ENCODE peak calls at places on chromosomes 7 and 10, in five cellular contexts. N is GM23338, J is K562, Y is HCT116, K is transverse colon. H is an unnamed sample.

GRCh38 chr7:158782638-158783490 is 46.4 kb downstream of the ESYT2 start:
- DNase-seq in N (peak), J (no peak), Y (no peak), K (peak), H (no peak)

GRCh38 chr7:45973725-45974532 is 52.9 kb upstream of the IGFBP3 start:
- DNase-seq in N (no peak), J (no peak), Y (no peak), K (no peak), H (no peak)

GRCh38 chr7:17663056-17663675 is 277.1 kb downstream of the SNX13 start:
- DNase-seq in N (no peak), J (no peak), Y (no peak), K (no peak), H (no peak)

GRCh38 chr7:2843711-2844152 is 376 bp downstream of the GNA12 start:
- DNase-seq in N (no peak), J (peak), Y (no peak), K (peak), H (no peak)

GRCh38 chr7:77306231-77307067 is 106.8 kb upstream of the FGL2 start:
- DNase-seq in N (no peak), J (no peak), Y (no peak), K (no peak), H (no peak)

GRCh38 chr7:192701-193536 is 548 bp downstream of the FAM20C start:
- DNase-seq in N (no peak), J (no peak), Y (no peak), K (peak), H (no peak)

GRCh38 chr7:140050100-140050499 is 12.7 kb downstream of the PARP12 start:
- DNase-seq in N (no peak), J (no peak), Y (no peak), K (no peak), H (no peak)

GRCh38 chr10:97025613-97026242 is 160.0 kb downstream of the SLIT1 start:
- DNase-seq in N (peak), J (peak), Y (peak), K (peak), H (no peak)

GRCh38 chr7:152231089-152231488 is 204.7 kb downstream of the KMT2C start:
- DNase-seq in N (no peak), J (no peak), Y (no peak), K (no peak), H (no peak)

DNA sequence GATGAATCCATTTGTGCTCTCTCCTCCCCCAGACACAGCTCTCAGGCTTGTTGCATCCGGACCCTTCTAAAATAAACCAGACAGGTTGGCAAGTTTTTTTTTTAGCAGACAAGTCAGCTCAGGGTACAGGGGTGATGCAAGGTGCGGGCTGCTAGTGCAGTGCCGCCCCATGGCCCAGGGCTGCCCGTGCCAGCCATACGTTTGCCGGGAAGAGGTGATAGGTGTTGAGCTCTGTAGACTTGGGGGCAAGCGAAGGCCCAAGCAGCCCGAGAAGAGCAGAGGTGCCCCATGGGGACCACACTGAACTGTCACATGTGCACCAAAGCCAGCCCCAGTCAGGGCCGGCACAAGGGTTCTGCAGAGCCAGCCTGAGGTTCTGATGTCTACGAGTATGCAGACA is 57.1 kb upstream of the PDSS1 start:
- DNase-seq in N (no peak), J (no peak), Y (no peak), K (no peak), H (no peak)
- TF ChIP-seq POLR2AphosphoS5 in N (no peak), J (no peak), Y (no peak), K (no peak), H (no peak)

DNA sequence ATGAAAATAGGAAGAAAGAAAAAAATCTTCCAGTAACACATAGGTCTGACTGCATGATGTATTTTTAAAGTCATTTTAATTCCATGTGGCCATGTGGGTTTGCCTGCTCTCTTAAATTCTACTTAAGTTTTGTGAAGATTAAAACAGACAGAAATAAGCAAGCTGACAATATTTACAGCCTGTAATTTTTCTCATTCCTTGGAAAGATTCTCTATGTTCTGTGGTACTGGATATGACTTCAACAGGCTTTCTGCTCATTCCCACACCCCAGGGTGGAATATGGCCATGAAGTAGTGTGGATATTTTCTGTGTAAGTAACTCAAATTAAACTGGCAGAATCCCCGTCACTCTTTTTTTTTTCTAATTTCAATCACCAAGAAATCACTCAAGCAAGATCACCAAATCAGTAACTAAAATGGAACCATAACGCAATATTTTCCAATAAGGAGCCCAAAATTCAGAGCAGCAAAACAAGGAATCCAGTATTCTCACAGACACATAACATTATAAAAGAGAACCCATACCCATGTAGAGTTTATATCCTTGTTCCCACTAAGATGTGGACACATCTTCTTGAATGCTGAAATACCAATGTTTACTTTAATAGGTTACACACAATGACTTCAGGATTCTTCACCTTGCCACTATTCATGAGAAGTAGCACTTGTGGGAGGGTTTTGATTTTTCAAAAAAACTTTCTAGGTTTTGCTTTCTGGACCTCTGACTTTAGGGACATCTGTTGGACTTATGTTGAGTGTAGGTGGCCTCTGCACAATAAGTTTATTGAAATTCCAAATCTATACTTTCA is 5.7 kb downstream of the HOXA5 start:
- DNase-seq in N (no peak), J (no peak), Y (no peak), K (no peak), H (no peak)
- H3K4me3 ChIP-seq in N (no peak), J (no peak), Y (no peak), K (peak), H (no peak)

GRCh38 chr7:33882040-33882800 is 23.1 kb upstream of the BMPER start:
- DNase-seq in N (no peak), J (no peak), Y (no peak), K (no peak), H (no peak)
- TF ChIP-seq POLR2AphosphoS5 in N (no peak), J (no peak), Y (no peak), K (no peak), H (no peak)

DNA sequence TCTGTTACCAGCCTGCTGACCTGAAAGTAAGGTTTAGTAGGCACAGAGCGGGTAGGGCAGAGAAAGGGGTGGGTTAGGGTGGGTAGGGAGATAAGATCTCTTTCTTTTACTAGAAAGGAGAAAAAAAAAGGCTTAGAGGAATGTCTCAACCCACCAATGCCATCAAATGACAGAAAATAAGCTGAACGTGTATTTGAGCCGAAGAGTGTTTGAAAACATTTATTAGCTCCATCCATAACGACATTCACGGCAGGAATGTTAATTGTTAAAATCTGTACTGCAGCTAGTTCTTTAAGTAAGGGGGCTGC is 63.8 kb upstream of the ARID5B start:
- DNase-seq in N (no peak), J (no peak), Y (no peak), K (no peak), H (no peak)
- H3K4me3 ChIP-seq in N (no peak), J (no peak), Y (peak), K (no peak), H (peak)

GRCh38 chr10:13299437-13300287 is at the start of gene PHYH:
- DNase-seq in N (peak), J (peak), Y (peak), K (peak), H (no peak)
- TF ChIP-seq POLR2AphosphoS5 in N (peak), J (peak), Y (peak), K (peak), H (peak)

DNA sequence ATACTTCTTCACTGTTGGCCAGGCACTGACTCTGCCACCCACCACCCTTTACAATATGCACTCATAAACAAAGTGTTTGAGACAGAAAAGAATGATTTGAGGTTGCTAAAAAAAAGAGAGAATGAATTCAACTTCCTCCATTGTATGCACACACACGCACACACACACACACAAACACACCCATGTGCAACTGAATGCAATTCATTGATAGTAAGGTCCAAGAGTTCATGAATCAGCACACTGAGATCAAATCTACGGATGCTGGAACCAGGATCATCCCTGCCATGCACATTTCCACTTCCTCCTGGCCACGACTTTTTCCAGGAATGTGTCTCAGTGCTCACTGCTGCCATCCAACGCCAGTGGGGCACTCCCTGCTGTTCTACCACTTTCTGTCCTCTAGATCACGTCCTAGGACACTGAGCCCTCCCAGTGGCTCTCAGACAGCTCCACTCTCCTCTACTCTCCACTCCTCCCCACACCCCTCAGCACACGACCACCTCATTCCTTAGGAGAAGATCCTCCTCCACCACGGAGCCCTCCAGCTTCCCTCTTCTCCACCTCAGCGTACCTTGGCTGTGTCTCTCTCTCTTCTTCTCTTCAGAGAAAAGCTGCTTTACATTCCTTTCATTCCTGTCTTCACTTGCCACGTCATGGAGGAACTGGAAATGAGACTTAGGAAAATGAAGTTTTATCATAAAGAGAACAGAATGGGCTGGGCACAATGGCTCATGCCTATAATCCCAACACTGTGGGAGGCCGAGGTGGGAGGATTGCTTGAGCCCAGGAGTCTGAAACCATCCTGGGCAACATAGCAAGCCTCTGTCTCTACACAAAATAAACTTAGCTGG is 12.0 kb upstream of the TMEM213 start:
- DNase-seq in N (no peak), J (no peak), Y (peak), K (no peak), H (no peak)
- H3K4me3 ChIP-seq in N (no peak), J (no peak), Y (no peak), K (no peak), H (no peak)

GRCh38 chr10:82943142-82943541 is 1068.1 kb downstream of the NRG3 start:
- DNase-seq in N (no peak), J (no peak), Y (no peak), K (no peak), H (no peak)

GRCh38 chr10:82938331-82938730 is 1063.3 kb downstream of the NRG3 start:
- DNase-seq in N (no peak), J (no peak), Y (no peak), K (no peak), H (no peak)

DNA sequence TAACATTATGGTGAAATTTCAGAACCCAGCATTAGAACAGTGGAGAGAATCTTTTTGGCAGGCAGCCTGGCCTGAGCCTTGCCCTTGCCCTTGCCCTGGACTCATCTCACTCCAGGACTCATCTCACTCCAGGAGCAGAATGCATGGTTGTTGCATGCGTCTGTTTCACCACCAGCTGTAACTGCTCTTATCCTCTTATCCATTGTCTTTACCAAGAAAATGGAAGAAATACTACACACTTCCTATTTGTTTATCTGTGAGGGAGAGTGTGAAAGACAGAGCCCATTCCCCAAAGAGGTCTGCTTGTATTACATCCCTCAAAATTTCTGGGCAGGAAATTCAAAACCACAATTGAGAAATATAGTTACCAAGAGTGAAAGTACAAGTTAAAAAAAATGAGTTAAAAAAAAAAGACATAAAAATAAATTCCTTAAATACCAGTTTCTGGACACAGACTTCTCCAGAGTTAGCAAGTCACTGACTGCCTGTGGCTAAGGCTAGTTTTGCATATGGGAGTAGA is 1067.6 kb downstream of the NRG3 start:
- DNase-seq in N (no peak), J (no peak), Y (no peak), K (no peak), H (no peak)
- TF ChIP-seq POLR2AphosphoS5 in N (no peak), J (no peak), Y (no peak), K (no peak), H (no peak)

GRCh38 chr10:107425844-107426553 is 261.5 kb upstream of the SORCS1 start:
- DNase-seq in N (no peak), J (no peak), Y (no peak), K (no peak), H (no peak)
- H3K4me3 ChIP-seq in N (no peak), J (no peak), Y (no peak), K (no peak), H (no peak)

GRCh38 chr7:70698219-70698832 is 433.6 kb upstream of the GALNT17 start:
- DNase-seq in N (peak), J (peak), Y (no peak), K (no peak), H (peak)

GRCh38 chr7:70700935-70701425 is 431.0 kb upstream of the GALNT17 start:
- DNase-seq in N (peak), J (no peak), Y (no peak), K (no peak), H (no peak)

GRCh38 chr7:70703785-70704184 is 428.2 kb upstream of the GALNT17 start:
- DNase-seq in N (peak), J (no peak), Y (no peak), K (no peak), H (peak)

GRCh38 chr7:70700055-70700934 is 431.6 kb upstream of the GALNT17 start:
- DNase-seq in N (peak), J (no peak), Y (no peak), K (no peak), H (no peak)

DNA sequence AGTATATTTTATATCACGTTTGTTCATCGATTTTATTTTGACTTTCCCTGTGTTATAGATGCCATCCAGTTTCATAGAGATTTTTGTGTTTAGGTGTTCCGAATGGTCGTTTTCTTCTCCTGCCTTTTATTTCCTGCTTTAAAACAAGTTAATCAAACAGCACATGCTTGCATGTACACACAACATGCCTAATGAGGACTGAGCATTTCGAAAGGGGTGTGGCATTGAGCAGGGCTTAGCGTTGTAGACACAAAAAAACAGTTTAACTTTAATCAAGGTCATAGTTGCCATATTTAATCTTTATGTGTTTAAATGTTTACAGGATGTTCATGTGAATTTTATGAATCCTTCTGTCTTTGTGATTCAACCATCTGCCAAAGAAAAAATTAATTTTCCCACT is 430.5 kb upstream of the GALNT17 start:
- DNase-seq in N (no peak), J (no peak), Y (no peak), K (no peak), H (no peak)
- TF ChIP-seq POLR2AphosphoS5 in N (no peak), J (no peak), Y (no peak), K (no peak), H (no peak)

DNA sequence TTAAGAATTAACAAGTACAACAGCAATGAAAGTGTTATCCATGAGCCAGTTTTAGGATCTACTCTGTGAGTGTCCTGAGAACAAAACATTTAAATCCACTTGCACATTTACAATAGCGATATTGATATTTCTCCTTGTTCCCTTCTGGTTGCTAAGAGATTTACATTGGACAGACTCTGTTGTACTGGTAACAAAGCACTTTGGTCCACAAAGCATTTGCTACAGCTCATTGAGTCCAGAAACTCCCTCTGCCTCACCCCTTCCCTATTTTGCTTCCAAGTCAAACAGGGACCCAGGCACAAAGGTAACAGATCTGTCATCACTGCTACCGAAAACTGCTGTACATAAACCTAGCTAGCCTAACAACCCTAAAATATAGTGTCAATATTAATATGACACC is 2.1 kb downstream of the ANK3 start:
- DNase-seq in N (no peak), J (no peak), Y (no peak), K (no peak), H (no peak)
- H3K4me3 ChIP-seq in N (no peak), J (no peak), Y (no peak), K (no peak), H (no peak)

H was measured in SK-N-MC.